ENCODE peak calls at places on chromosomes 1 and 21, in nine cellular contexts. A is colonic mucosa; N is NCI-H1105 treated with DMSO at 0.1 percent for 48 hours; J is uterus; Y is ELR; X is MG63; U is A549; E is T-cell; V is stimulated activated CD4-positive, alpha-beta T cell treated with anti-CD3 and anti-CD28 coated beads, Interleukin-15, amount 100 ng/mL, for 24 hours. H is an unnamed sample.

GRCh38 chr1:16978589-16979474 is 1.6 kb downstream of the MFAP2 start:
- DNase-seq in J (peak), Y (peak), E (no peak), X (peak), V (no peak), N (no peak), A (peak), U (no peak), H (no peak)

GRCh38 chr1:54481201-54481884 is 66.7 kb upstream of the ACOT11 start:
- DNase-seq in J (no peak), A (peak), U (no peak), E (no peak), V (no peak), N (no peak), Y (no peak), X (no peak), H (no peak)

GRCh38 chr21:34865922-34866271 is 183.2 kb downstream of the RUNX1 start:
- DNase-seq in V (peak), U (no peak), N (no peak), E (no peak), A (no peak), X (no peak), Y (no peak), J (no peak), H (peak)

GRCh38 chr1:17475729-17476128 is 36.3 kb upstream of the RCC2 start:
- DNase-seq in N (no peak), J (no peak), V (no peak), Y (peak), U (peak), X (peak), E (no peak), A (no peak), H (peak)

GRCh38 chr1:200333329-200333728 is 76.5 kb downstream of the ZNF281 start:
- DNase-seq in E (no peak), U (no peak), Y (no peak), X (no peak), A (no peak), N (no peak), V (no peak), J (no peak), H (no peak)

GRCh38 chr1:32647308-32648134 is 2.8 kb downstream of the ZBTB8OS start:
- DNase-seq in J (no peak), N (no peak), V (peak), A (no peak), U (no peak), E (no peak), X (no peak), Y (no peak), H (no peak)

GRCh38 chr21:34135330-34135729 is 62.0 kb downstream of the MRPS6 start:
- DNase-seq in V (no peak), Y (no peak), A (no peak), J (no peak), X (no peak), E (no peak), U (no peak), N (no peak), H (no peak)

GRCh38 chr1:236051107-236051885 is 13.6 kb downstream of the NID1 start:
- DNase-seq in V (no peak), J (no peak), A (no peak), X (no peak), U (no peak), E (no peak), N (no peak), Y (no peak), H (no peak)

GRCh38 chr1:212452323-212453155 is 19.8 kb downstream of the NENF start:
- DNase-seq in E (no peak), Y (peak), N (no peak), V (no peak), A (no peak), U (no peak), J (peak), X (no peak), H (no peak)

GRCh38 chr1:181128592-181129497 is 40.3 kb downstream of the IER5 start:
- DNase-seq in J (no peak), A (no peak), V (no peak), E (no peak), Y (no peak), N (no peak), U (no peak), X (peak), H (peak)

GRCh38 chr1:201395936-201396335 is 3.2 kb downstream of the LAD1 start:
- DNase-seq in X (no peak), A (no peak), Y (no peak), U (no peak), V (no peak), E (no peak), N (no peak), J (no peak), H (no peak)

GRCh38 chr1:53583021-53583902 is 124.1 kb downstream of the DMRTB1 start:
- DNase-seq in U (no peak), J (peak), N (no peak), E (no peak), A (no peak), X (no peak), V (no peak), Y (no peak), H (no peak)

GRCh38 chr1:27346991-27347627 is 5.3 kb downstream of the SYTL1 start:
- DNase-seq in X (no peak), Y (peak), A (no peak), J (no peak), N (no peak), E (no peak), V (no peak), U (no peak), H (no peak)

GRCh38 chr1:90475623-90476022 is 241.5 kb downstream of the BARHL2 start:
- DNase-seq in J (no peak), Y (peak), V (no peak), N (no peak), U (no peak), X (no peak), A (no peak), E (no peak), H (peak)

GRCh38 chr1:202310071-202310725 is 31.5 kb downstream of the UBE2T start:
- DNase-seq in J (no peak), X (no peak), E (no peak), A (no peak), U (no peak), N (no peak), Y (no peak), V (no peak), H (no peak)

GRCh38 chr1:152884966-152885624 is 7.0 kb downstream of the SMCP start:
- DNase-seq in J (no peak), V (no peak), E (no peak), X (peak), N (no peak), A (no peak), Y (peak), U (no peak), H (no peak)

GRCh38 chr1:113783254-113784103 is 24.2 kb upstream of the PHTF1 start:
- DNase-seq in X (peak), U (no peak), Y (peak), J (no peak), E (peak), N (no peak), V (peak), A (peak), H (peak)

GRCh38 chr1:203590559-203590958 is 36.1 kb upstream of the ATP2B4 start:
- DNase-seq in V (no peak), X (peak), Y (peak), U (peak), J (peak), A (no peak), N (no peak), E (no peak), H (no peak)

GRCh38 chr1:235077163-235077540 is 51.5 kb downstream of the TOMM20 start:
- DNase-seq in U (no peak), N (no peak), X (no peak), Y (no peak), A (no peak), J (no peak), V (no peak), E (no peak), H (peak)

GRCh38 chr1:18489417-18490143 is 8.8 kb downstream of the KLHDC7A start:
- DNase-seq in U (no peak), E (no peak), J (no peak), V (no peak), A (no peak), X (no peak), Y (no peak), N (no peak), H (no peak)

GRCh38 chr1:68758666-68759209 is 261.9 kb upstream of the DEPDC1 start:
- DNase-seq in Y (no peak), N (no peak), U (no peak), X (no peak), A (no peak), J (no peak), E (no peak), V (no peak), H (no peak)

GRCh38 chr1:172903581-172904220 is 147.0 kb downstream of the TNFSF18 start:
- DNase-seq in V (no peak), X (no peak), A (no peak), U (no peak), Y (peak), N (no peak), J (no peak), E (no peak), H (no peak)